ENCODE peak calls at places on chromosomes 12 and 14, in ten cellular contexts. Q is mucosa of descending colon; O is CD8-positive, alpha-beta T cell; J is heart right ventricle; T is IMR-90; G is fibroblast of mammary gland; V is colonic mucosa; M is choroid plexus epithelial cell; B is RWPE1; K is uterus. X is an unnamed sample.
A peak's percentile ranks its signal among the peaks of the same experiment; 100 is the strongest.

GRCh38 chr12:6285063-6285477 is 25.4 kb upstream of the PLEKHG6 start:
- DNase-seq in Q (no peak), O (peak; percentile 43), J (peak; percentile 47), T (peak; percentile 76), G (peak; percentile 78), V (peak; percentile 74), M (peak; percentile 82), B (peak; percentile 85), K (peak; percentile 67), X (no peak)

GRCh38 chr14:30191639-30192279 is 264.1 kb upstream of the PRKD1 start:
- DNase-seq in Q (no peak), O (no peak), J (no peak), T (peak; percentile 47), G (peak; percentile 36), V (no peak), M (peak; percentile 16), B (no peak), K (no peak), X (no peak)

GRCh38 chr12:91204416-91204815 is 21.8 kb upstream of the DCN start:
- DNase-seq in Q (no peak), O (no peak), J (no peak), T (peak; percentile 51), G (peak; percentile 50), V (no peak), M (no peak), B (no peak), K (no peak), X (no peak)

GRCh38 chr14:32224731-32225377 is 21.8 kb upstream of the RNU6-8 start:
- DNase-seq in Q (no peak), O (no peak), J (peak; percentile 17), T (peak; percentile 54), G (peak; percentile 87), V (no peak), M (peak; percentile 90), B (peak; percentile 46), K (peak; percentile 70), X (no peak)

GRCh38 chr12:109573029-109573913 is at the start of the genes MMAB and MVK:
- DNase-seq in Q (peak; percentile 99), O (peak; percentile 97), J (peak; percentile 97), T (peak; percentile 99), G (peak; percentile 99), V (peak; percentile 99), M (peak; percentile 100), B (peak; percentile 99), K (peak; percentile 99), X (peak; percentile 99)

GRCh38 chr12:100574262-100575074 is 984 bp downstream of the GAS2L3 start:
- DNase-seq in Q (no peak), O (no peak), J (peak; percentile 15), T (no peak), G (peak; percentile 21), V (peak; percentile 45), M (no peak), B (peak; percentile 49), K (no peak), X (no peak)

GRCh38 chr12:100279612-100280244 is 12.8 kb downstream of the SCYL2 start:
- DNase-seq in Q (no peak), O (no peak), J (no peak), T (no peak), G (no peak), V (no peak), M (peak; percentile 39), B (no peak), K (no peak), X (no peak)

GRCh38 chr12:104347374-104348075 is 44.0 kb downstream of the EID3 start:
- DNase-seq in Q (no peak), O (no peak), J (no peak), T (peak; percentile 54), G (peak; percentile 28), V (no peak), M (peak; percentile 63), B (no peak), K (no peak), X (no peak)

GRCh38 chr12:49824886-49825285 is 3.3 kb downstream of the NCKAP5L start:
- DNase-seq in Q (no peak), O (no peak), J (no peak), T (peak; percentile 83), G (peak; percentile 90), V (no peak), M (peak; percentile 59), B (no peak), K (no peak), X (peak; percentile 82)

GRCh38 chr14:89473979-89474378 is 56.9 kb upstream of the FOXN3 start:
- DNase-seq in Q (no peak), O (no peak), J (no peak), T (peak; percentile 92), G (peak; percentile 88), V (no peak), M (no peak), B (no peak), K (no peak), X (no peak)

GRCh38 chr12:54689984-54690383 is 41.8 kb upstream of the DCD start:
- DNase-seq in Q (no peak), O (no peak), J (no peak), T (no peak), G (peak; percentile 1), V (no peak), M (peak; percentile 18), B (no peak), K (no peak), X (no peak)
- TF ChIP-seq CTCF in Q (no peak), O (no peak), J (no peak), T (no peak), G (peak; percentile 27), V (no peak), M (peak; percentile 48), B (no peak), K (no peak), X (no peak)

DNA sequence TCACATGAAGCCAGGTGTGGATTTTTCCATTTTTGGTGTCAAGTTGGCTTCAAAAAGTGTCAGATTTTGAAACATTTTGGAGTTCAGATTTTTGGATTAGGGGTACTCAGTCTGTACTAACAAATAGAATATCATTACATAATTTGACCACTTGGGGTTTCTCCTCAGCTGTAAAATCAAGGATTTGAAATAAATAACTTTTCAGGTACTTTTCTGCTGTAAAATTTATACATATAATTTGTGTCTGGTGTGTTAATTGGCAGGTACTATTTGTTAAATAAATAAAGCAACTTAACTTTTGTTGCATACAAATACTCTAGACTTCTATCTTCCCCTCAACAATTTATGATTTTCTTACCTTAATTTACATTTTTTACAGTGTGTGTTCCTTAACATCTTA is 234.1 kb upstream of the PRICKLE1 start:
- DNase-seq in Q (no peak), O (no peak), J (no peak), T (no peak), G (no peak), V (no peak), M (no peak), B (no peak), K (no peak), X (no peak)
- TF ChIP-seq CTCF in Q (no peak), O (no peak), J (peak; percentile 6), T (no peak), G (no peak), V (no peak), M (no peak), B (no peak), K (no peak), X (no peak)

DNA sequence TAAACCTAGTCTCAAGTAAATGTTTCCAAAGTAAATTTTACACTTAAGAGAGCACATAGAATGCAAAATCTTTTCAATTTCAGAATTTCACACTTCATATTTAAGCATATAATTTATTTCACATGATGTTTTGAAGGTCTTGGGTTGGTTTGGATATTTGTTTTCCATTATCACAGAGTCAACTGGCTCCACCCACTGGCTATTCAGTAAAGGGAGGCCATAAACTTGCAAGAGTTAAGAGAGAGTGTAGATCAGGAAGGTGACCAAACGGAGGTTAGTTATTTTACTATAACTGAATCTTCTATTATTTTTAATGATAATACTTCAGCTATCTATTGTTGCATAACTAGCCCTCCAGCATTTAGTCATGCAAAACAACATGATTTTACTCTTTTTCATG is 6.2 kb upstream of the CPNE8 start:
- DNase-seq in Q (no peak), O (no peak), J (no peak), T (no peak), G (peak; percentile 3), V (no peak), M (no peak), B (peak; percentile 8), K (no peak), X (no peak)
- TF ChIP-seq CTCF in Q (no peak), O (no peak), J (no peak), T (no peak), G (no peak), V (peak; percentile 17), M (no peak), B (no peak), K (no peak), X (no peak)

DNA sequence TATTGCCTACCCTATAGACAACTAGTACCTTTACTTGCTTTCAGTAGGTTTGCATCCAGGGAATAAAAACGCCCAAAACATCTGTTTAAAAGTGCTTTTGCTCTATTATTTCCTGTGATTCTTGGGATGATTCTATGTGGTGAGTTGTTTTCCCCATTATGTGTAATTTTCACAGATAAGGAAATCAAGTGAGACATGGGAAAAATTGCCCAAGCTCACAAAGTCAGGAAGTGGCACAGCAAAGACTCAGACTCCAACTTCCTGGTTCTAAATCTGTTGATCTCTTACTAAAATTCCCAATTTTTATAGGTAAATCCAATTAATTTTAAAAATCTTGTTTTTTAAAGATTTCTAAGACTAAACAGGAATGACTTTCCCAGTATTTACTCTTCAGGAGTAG is 39.0 kb downstream of the NID2 start:
- DNase-seq in Q (no peak), O (no peak), J (no peak), T (no peak), G (no peak), V (no peak), M (no peak), B (no peak), K (no peak), X (no peak)
- TF ChIP-seq CTCF in Q (no peak), O (no peak), J (no peak), T (no peak), G (no peak), V (no peak), M (no peak), B (no peak), K (no peak), X (no peak)

DNA sequence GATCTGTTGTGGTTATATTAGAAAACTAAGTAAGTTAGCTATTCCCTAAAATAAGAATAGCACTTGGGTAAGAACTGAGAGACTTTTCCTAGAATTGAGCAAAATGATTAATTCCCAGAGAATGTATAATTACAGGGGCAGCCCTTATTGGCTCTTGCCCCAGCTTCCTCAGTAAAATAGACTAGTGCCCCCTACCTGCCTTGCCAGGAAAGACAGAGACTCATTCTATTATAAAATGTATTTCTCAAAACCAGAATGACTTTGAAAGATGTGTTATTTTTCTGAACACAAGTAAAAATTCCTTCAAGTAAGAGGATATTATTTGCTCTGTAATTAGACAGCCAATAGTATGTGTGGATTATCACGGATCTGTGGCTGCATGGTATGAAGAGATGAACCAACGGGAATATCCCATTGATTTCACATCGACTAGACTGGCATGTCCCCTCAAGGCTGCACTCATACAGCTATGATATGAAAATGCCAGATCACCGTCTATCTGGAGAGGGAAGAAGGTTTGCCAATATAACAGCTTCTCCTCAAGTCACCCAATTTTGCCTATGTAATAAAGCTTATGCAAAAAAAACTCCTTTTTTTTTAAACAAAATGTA is 7.4 kb upstream of the GLRX5 start:
- DNase-seq in Q (no peak), O (no peak), J (no peak), T (peak; percentile 84), G (peak; percentile 88), V (peak; percentile 76), M (peak; percentile 85), B (no peak), K (peak; percentile 80), X (no peak)
- TF ChIP-seq CTCF in Q (peak; percentile 67), O (peak; percentile 86), J (peak; percentile 73), T (peak; percentile 89), G (peak; percentile 82), V (peak; percentile 86), M (peak; percentile 88), B (peak; percentile 76), K (peak; percentile 75), X (peak; percentile 87)

GRCh38 chr12:94710933-94711332 is 60.6 kb upstream of the TMCC3 start:
- DNase-seq in Q (no peak), O (no peak), J (no peak), T (peak; percentile 4), G (peak; percentile 28), V (peak; percentile 39), M (no peak), B (no peak), K (no peak), X (no peak)
- TF ChIP-seq CTCF in Q (no peak), O (no peak), J (no peak), T (peak; percentile 18), G (peak; percentile 50), V (peak; percentile 27), M (peak; percentile 51), B (no peak), K (no peak), X (peak; percentile 61)

X was measured in CD14-positive monocyte.